ENCODE peak calls at places on chromosomes 7 and 10, in eight cellular contexts. One of them, this sample, is unnamed.

GRCh38 chr7:140223515-140224221 is 46.9 kb upstream of the KDM7A start:
- DNase-seq in fibroblast of lung: no peak
- DNase-seq in progenitor cell of endocrine pancreas: no peak
- DNase-seq in BE2C: no peak
- DNase-seq in body of pancreas: no peak
- DNase-seq in DND-41: no peak
- DNase-seq in fibroblast of villous mesenchyme: no peak
- DNase-seq in osteocyte: no peak
- DNase-seq in this sample: no peak

GRCh38 chr7:93014410-93014809 is 103.4 kb downstream of the SAMD9 start:
- DNase-seq in fibroblast of lung: no peak
- DNase-seq in progenitor cell of endocrine pancreas: no peak
- DNase-seq in BE2C: no peak
- DNase-seq in body of pancreas: no peak
- DNase-seq in DND-41: no peak
- DNase-seq in fibroblast of villous mesenchyme: no peak
- DNase-seq in osteocyte: no peak
- DNase-seq in this sample: no peak

GRCh38 chr10:44235363-44235762 is 149.5 kb downstream of the CXCL12 start:
- DNase-seq in fibroblast of lung: no peak
- DNase-seq in progenitor cell of endocrine pancreas: no peak
- DNase-seq in BE2C: no peak
- DNase-seq in body of pancreas: no peak
- DNase-seq in DND-41: no peak
- DNase-seq in fibroblast of villous mesenchyme: no peak
- DNase-seq in osteocyte: no peak
- DNase-seq in this sample: no peak

GRCh38 chr7:128934361-128935352 is 3.1 kb upstream of the IRF5 start:
- DNase-seq in fibroblast of lung: no peak
- DNase-seq in progenitor cell of endocrine pancreas: no peak
- DNase-seq in BE2C: no peak
- DNase-seq in body of pancreas: no peak
- DNase-seq in DND-41: no peak
- DNase-seq in fibroblast of villous mesenchyme: no peak
- DNase-seq in osteocyte: no peak
- DNase-seq in this sample: no peak

GRCh38 chr10:108166401-108166800 is 1001.9 kb upstream of the SORCS1 start:
- DNase-seq in fibroblast of lung: no peak
- DNase-seq in progenitor cell of endocrine pancreas: no peak
- DNase-seq in BE2C: no peak
- DNase-seq in body of pancreas: no peak
- DNase-seq in DND-41: no peak
- DNase-seq in fibroblast of villous mesenchyme: no peak
- DNase-seq in osteocyte: no peak
- DNase-seq in this sample: no peak

GRCh38 chr10:123551259-123551658 is 114.9 kb upstream of the GPR26 start:
- DNase-seq in fibroblast of lung: no peak
- DNase-seq in progenitor cell of endocrine pancreas: no peak
- DNase-seq in BE2C: no peak
- DNase-seq in body of pancreas: no peak
- DNase-seq in DND-41: no peak
- DNase-seq in fibroblast of villous mesenchyme: no peak
- DNase-seq in osteocyte: no peak
- DNase-seq in this sample: no peak

GRCh38 chr10:111360260-111360925 is 283.6 kb downstream of the ADRA2A start:
- DNase-seq in fibroblast of lung: no peak
- DNase-seq in progenitor cell of endocrine pancreas: peak; percentile 28
- DNase-seq in BE2C: peak; percentile 70
- DNase-seq in body of pancreas: peak; percentile 74
- DNase-seq in DND-41: no peak
- DNase-seq in fibroblast of villous mesenchyme: peak; percentile 3
- DNase-seq in osteocyte: no peak
- DNase-seq in this sample: no peak

GRCh38 chr7:6709808-6710207 is 3.1 kb upstream of the ZNF12 start:
- DNase-seq in fibroblast of lung: no peak
- DNase-seq in progenitor cell of endocrine pancreas: no peak
- DNase-seq in BE2C: peak; percentile 33
- DNase-seq in body of pancreas: no peak
- DNase-seq in DND-41: peak; percentile 33
- DNase-seq in fibroblast of villous mesenchyme: no peak
- DNase-seq in osteocyte: no peak
- DNase-seq in this sample: no peak

GRCh38 chr7:116552616-116553015 is 27.8 kb downstream of the CAV1 start:
- DNase-seq in fibroblast of lung: peak; percentile 53
- DNase-seq in progenitor cell of endocrine pancreas: no peak
- DNase-seq in BE2C: no peak
- DNase-seq in body of pancreas: no peak
- DNase-seq in DND-41: no peak
- DNase-seq in fibroblast of villous mesenchyme: no peak
- DNase-seq in osteocyte: no peak
- DNase-seq in this sample: no peak

GRCh38 chr7:95899919-95900513 is 127.7 kb downstream of the DYNC1I1 start:
- DNase-seq in fibroblast of lung: no peak
- DNase-seq in progenitor cell of endocrine pancreas: no peak
- DNase-seq in BE2C: peak; percentile 50
- DNase-seq in body of pancreas: peak; percentile 6
- DNase-seq in DND-41: no peak
- DNase-seq in fibroblast of villous mesenchyme: no peak
- DNase-seq in osteocyte: no peak
- DNase-seq in this sample: no peak

DNA sequence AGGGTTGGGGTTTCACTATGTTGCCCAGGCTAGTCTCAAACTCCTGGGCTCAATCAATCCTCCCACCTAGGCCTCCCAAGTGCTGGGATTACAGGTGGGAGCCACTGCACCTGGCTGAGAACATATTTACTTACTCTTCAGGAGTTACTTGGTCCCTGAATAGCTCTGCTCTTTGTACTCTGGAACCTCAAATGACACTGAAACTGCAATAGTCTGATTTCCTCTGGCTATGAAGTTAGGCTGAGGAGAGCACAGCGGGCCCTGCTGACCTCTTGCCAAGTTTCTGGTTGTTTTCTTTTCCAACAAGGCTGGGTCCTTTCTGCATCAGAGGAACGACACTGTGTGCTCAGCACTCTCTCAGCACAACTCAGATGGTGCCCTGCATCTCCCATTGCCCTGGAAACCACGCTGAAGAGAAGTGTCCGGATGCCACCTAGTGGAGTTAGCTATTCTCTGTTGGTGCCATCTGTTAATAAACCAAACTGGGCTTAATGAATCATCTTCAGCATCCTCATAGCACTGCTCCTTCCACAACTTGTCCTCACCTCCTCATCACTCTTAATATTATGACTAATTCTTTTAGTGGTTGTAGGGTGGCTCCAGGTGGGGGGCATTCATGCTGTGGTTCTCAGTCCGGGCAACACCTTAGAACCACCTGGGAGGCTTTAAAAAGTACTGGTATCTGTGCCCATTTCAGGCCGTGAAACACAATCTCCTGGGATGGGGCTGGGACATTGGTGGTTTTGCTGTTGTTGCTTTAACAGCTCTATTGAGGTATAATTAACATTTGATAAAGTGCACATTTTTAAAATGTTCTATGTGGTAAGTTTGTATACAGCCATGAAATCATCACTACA is 8.2 kb upstream of the EFCAB10 start:
- DNase-seq in fibroblast of lung: peak; percentile 68
- DNase-seq in progenitor cell of endocrine pancreas: no peak
- DNase-seq in BE2C: peak; percentile 72
- DNase-seq in body of pancreas: peak; percentile 54
- DNase-seq in DND-41: peak; percentile 74
- DNase-seq in fibroblast of villous mesenchyme: peak; percentile 76
- DNase-seq in osteocyte: peak; percentile 89
- DNase-seq in this sample: no peak
- TF ChIP-seq CTCF in fibroblast of lung: peak; percentile 53
- TF ChIP-seq CTCF in progenitor cell of endocrine pancreas: peak; percentile 58
- TF ChIP-seq CTCF in BE2C: peak; percentile 89
- TF ChIP-seq CTCF in body of pancreas: peak; percentile 31
- TF ChIP-seq CTCF in DND-41: peak; percentile 93
- TF ChIP-seq CTCF in fibroblast of villous mesenchyme: peak; percentile 71
- TF ChIP-seq CTCF in osteocyte: peak; percentile 85
- TF ChIP-seq CTCF in this sample: no peak

DNA sequence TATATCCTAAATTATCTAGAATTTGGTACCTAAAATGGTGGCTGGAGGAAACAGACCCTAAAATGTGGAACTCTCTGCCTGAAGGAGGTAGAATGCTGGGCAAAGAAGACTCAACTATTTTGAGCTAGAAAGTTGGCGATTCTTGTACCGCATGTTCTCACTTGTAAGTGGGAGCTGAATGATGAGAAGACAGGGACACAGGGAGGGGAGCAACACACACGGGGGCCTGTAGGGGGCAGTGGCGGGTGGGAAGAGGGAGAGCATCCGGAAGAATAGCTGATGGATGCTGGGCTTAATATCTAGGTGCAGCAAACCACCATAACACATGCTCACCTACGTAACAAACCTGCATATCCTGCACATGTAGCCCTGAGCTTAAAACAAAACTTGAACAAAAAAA is 250.6 kb downstream of the CALN1 start:
- DNase-seq in fibroblast of lung: no peak
- DNase-seq in progenitor cell of endocrine pancreas: no peak
- DNase-seq in BE2C: peak; percentile 38
- DNase-seq in body of pancreas: no peak
- DNase-seq in DND-41: no peak
- DNase-seq in fibroblast of villous mesenchyme: no peak
- DNase-seq in osteocyte: no peak
- DNase-seq in this sample: no peak
- TF ChIP-seq CTCF in fibroblast of lung: no peak
- TF ChIP-seq CTCF in progenitor cell of endocrine pancreas: peak; percentile 10
- TF ChIP-seq CTCF in BE2C: peak; percentile 46
- TF ChIP-seq CTCF in body of pancreas: no peak
- TF ChIP-seq CTCF in DND-41: no peak
- TF ChIP-seq CTCF in fibroblast of villous mesenchyme: peak; percentile 3
- TF ChIP-seq CTCF in osteocyte: no peak
- TF ChIP-seq CTCF in this sample: no peak

DNA sequence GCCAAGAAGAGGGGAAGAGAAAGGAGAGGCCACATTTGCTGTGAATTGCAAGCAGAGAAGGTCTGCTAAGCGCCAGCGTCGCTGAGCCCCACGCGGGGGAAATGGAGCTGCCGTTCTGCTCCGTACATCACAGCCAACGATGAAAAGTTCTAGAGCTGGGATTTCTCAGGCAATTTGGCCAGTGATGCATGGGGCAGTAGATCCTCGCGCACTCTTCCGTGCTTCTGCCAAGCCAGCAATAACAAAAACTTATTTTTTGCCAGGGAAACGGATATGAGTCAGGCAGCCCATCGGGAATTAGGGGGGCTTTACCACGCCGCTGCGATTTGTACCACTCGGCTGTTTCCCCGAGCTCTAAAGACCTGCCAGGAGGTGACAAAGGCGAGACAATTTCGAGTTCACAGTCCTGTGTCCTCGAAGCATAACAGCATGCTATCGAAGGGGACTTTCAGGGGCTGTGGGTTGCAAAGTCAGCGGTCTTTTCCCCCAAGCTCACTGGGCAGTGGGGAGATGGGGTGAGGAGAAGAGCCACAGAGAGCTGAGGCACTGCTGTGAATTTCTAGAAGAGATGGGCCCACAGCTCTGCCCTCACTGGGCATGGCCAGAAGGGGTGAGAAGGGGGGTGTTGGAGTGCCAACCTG is 30.0 kb upstream of the SLF2 start:
- DNase-seq in fibroblast of lung: peak; percentile 75
- DNase-seq in progenitor cell of endocrine pancreas: no peak
- DNase-seq in BE2C: no peak
- DNase-seq in body of pancreas: no peak
- DNase-seq in DND-41: no peak
- DNase-seq in fibroblast of villous mesenchyme: peak; percentile 40
- DNase-seq in osteocyte: no peak
- DNase-seq in this sample: no peak
- TF ChIP-seq CTCF in fibroblast of lung: no peak
- TF ChIP-seq CTCF in progenitor cell of endocrine pancreas: no peak
- TF ChIP-seq CTCF in BE2C: no peak
- TF ChIP-seq CTCF in body of pancreas: no peak
- TF ChIP-seq CTCF in DND-41: no peak
- TF ChIP-seq CTCF in fibroblast of villous mesenchyme: no peak
- TF ChIP-seq CTCF in osteocyte: no peak
- TF ChIP-seq CTCF in this sample: no peak

DNA sequence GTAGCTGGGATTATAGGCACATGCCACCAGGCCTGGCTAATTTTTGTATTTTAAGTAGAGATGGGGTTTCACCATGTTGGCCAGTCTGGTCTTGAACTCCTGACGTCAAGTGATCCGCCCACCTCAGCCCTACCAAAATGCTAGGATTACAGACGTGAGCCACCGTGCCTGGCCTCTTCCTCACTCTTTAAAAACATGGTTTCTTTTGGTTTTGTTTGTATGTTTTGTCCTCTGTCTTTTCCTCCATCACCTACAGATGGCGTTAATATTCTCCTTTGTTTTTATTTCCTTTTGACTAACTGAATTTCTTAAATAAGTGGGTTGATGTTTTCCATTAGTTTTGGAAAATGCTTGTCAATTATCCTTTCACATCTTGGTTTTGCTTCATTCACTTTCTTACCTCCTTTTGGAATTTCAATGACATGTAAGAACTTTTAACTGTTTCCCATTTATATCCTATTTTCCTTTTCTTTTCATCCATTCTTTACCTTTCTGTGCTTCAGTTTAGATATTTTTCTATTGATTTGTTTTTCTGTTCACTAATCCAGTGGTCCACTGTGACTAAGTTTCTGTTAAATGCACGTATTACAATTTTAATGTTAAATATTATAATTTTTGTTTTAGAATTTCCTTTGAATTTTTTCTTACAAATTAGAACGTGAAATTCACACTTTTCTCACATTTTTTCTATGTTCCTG is 104.1 kb downstream of the ZNF467 start:
- DNase-seq in fibroblast of lung: no peak
- DNase-seq in progenitor cell of endocrine pancreas: no peak
- DNase-seq in BE2C: no peak
- DNase-seq in body of pancreas: no peak
- DNase-seq in DND-41: no peak
- DNase-seq in fibroblast of villous mesenchyme: peak; percentile 39
- DNase-seq in osteocyte: no peak
- DNase-seq in this sample: no peak
- TF ChIP-seq CTCF in fibroblast of lung: peak; percentile 23
- TF ChIP-seq CTCF in progenitor cell of endocrine pancreas: no peak
- TF ChIP-seq CTCF in BE2C: peak; percentile 50
- TF ChIP-seq CTCF in body of pancreas: peak; percentile 14
- TF ChIP-seq CTCF in DND-41: peak; percentile 50
- TF ChIP-seq CTCF in fibroblast of villous mesenchyme: peak; percentile 54
- TF ChIP-seq CTCF in osteocyte: peak; percentile 45
- TF ChIP-seq CTCF in this sample: no peak

This sample was measured in omental fat pad.